ENCODE peak calls at places on chromosomes 7 and 10, in four cellular contexts. Z is H1, Q is IMR-90, K is H9. S is an unnamed sample.

GRCh38 chr7:107982918-107983389 is 20.0 kb downstream of the LAMB1 start:
- DNase-seq in Z (no peak), Q (peak), K (no peak), S (no peak)

GRCh38 chr7:141208539-141208938 is 134.7 kb downstream of the TMEM178B start:
- DNase-seq in Z (no peak), Q (no peak), K (peak), S (peak)

GRCh38 chr7:151768805-151769188 is 108.1 kb downstream of the PRKAG2 start:
- DNase-seq in Z (no peak), Q (no peak), K (no peak), S (no peak)

GRCh38 chr7:26202019-26202985 is 757 bp downstream of the CBX3 start:
- DNase-seq in Z (no peak), Q (no peak), K (no peak), S (no peak)

GRCh38 chr7:15178065-15178464 is 275.5 kb upstream of the DGKB start:
- DNase-seq in Z (no peak), Q (peak), K (no peak), S (no peak)

GRCh38 chr7:14403587-14403986 is 414.1 kb upstream of the ETV1 start:
- DNase-seq in Z (no peak), Q (no peak), K (no peak), S (no peak)

GRCh38 chr7:137086896-137087295 is 218.4 kb downstream of the CHRM2 start:
- DNase-seq in Z (no peak), Q (no peak), K (no peak), S (peak)

GRCh38 chr10:113226404-113226803 is 276.4 kb downstream of the TCF7L2 start:
- DNase-seq in Z (peak), Q (no peak), K (no peak), S (no peak)

GRCh38 chr7:105594034-105594433 is 12.7 kb upstream of the EFCAB10 start:
- DNase-seq in Z (peak), Q (no peak), K (no peak), S (no peak)

GRCh38 chr10:121753726-121754476 is 155.7 kb upstream of the FGFR2 start:
- DNase-seq in Z (no peak), Q (peak), K (no peak), S (no peak)

GRCh38 chr7:96067321-96067720 is 254.6 kb downstream of the SLC25A13 start:
- DNase-seq in Z (no peak), Q (no peak), K (no peak), S (peak)

GRCh38 chr7:141729020-141729419 is 9.1 kb upstream of the SSBP1 start:
- DNase-seq in Z (no peak), Q (no peak), K (no peak), S (no peak)

GRCh38 chr10:91528080-91528479 is 104.8 kb downstream of the PPP1R3C start:
- DNase-seq in Z (no peak), Q (no peak), K (no peak), S (no peak)

GRCh38 chr7:143975617-143976016 is 21.0 kb downstream of the OR2F1 start:
- DNase-seq in Z (no peak), Q (peak), K (peak), S (peak)

GRCh38 chr7:74401137-74401859 is 52.4 kb upstream of the GTF2IRD1 start:
- DNase-seq in Z (peak), Q (peak), K (peak), S (peak)

GRCh38 chr7:142583424-142583823 is 165.8 kb upstream of the PRSS1 start:
- DNase-seq in Z (no peak), Q (peak), K (no peak), S (peak)

GRCh38 chr7:88344956-88345832 is 38.5 kb upstream of the STEAP4 start:
- DNase-seq in Z (peak), Q (no peak), K (peak), S (peak)

GRCh38 chr10:692682-693351 is 3.3 kb upstream of the DIP2C start:
- DNase-seq in Z (no peak), Q (no peak), K (no peak), S (peak)

GRCh38 chr7:93314449-93314848 is 82.3 kb downstream of the VPS50 start:
- DNase-seq in Z (no peak), Q (no peak), K (no peak), S (no peak)

GRCh38 chr10:125925244-125925834 is 29.0 kb downstream of the FANK1 start:
- DNase-seq in Z (no peak), Q (no peak), K (no peak), S (no peak)

GRCh38 chr10:113697595-113697994 is 17.9 kb downstream of the CASP7 start:
- DNase-seq in Z (no peak), Q (no peak), K (no peak), S (no peak)

GRCh38 chr7:2063562-2064360 is 169.0 kb downstream of the MAD1L1 start:
- DNase-seq in Z (no peak), Q (peak), K (no peak), S (no peak)

DNA sequence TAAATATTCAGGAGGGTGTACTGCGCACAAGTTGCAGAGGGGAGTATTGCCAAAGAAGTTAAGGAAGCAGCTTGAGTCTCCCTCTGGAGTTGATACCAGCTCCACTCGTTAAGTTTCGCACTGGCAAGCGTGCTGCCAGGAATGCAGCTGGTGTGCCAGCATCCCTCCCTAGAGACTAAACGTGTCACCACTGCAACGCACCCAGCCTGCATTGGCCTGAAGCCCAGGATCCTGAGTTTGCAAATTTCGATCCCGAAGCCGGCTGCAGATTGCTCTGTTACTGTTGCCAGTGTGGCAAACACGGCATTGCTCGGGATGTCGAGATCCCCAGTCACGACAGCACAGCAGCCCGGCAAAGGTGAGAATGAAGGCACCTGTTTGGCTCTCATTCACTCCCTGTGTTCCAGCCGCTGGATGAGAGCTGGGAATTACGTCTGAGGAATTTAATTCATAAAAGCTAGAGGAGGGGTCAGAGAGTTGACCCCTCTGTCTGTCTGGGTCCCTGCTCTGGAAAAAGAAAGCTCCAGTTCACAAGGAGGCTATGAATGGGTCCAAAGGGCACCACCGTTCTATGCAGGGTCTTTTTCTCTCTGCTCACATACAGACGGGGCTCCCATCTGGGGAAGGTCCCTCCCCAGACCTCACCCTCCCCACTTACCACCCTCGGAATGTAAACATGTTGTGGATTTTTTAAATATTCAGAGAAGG is 61.0 kb downstream of the NRP1 start:
- DNase-seq in Z (peak), Q (peak), K (peak), S (no peak)
- H2AK5ac ChIP-seq in Z (no peak), Q (peak), K (no peak), S (no peak)

GRCh38 chr7:36198854-36199266 is 45.8 kb downstream of the EEPD1 start:
- DNase-seq in Z (no peak), Q (peak), K (no peak), S (no peak)
- H4K8ac ChIP-seq in Z (no peak), Q (peak), K (no peak), S (no peak)

GRCh38 chr7:99424932-99425730 is 13.5 kb downstream of the PTCD1 start:
- DNase-seq in Z (no peak), Q (no peak), K (no peak), S (no peak)

GRCh38 chr7:99428972-99429566 is 9.5 kb downstream of the PTCD1 start:
- DNase-seq in Z (no peak), Q (no peak), K (no peak), S (no peak)

GRCh38 chr7:99433158-99433557 is 5.4 kb downstream of the PTCD1 start:
- DNase-seq in Z (no peak), Q (no peak), K (no peak), S (no peak)

DNA sequence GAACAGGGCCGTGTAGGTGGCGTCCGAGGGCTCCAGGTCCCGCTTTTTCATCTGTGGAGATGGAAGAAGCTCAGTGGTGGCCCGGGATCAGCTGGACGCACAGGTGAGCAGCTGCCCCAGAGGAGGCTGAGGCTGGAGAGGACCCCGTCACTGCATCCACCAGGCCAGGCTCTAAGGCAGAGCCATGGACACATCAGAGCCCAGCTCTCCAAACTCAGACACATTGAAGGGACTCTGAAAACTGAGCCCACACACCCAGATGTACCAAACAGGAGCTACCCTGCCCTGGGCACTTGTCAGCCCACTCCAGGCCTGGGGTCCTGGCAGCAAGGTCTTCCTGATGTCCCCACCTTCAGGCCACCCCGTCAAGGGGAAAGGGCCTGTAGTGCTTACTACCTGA is 8.8 kb downstream of the PTCD1 start:
- DNase-seq in Z (no peak), Q (no peak), K (no peak), S (no peak)
- H3K56ac ChIP-seq in Z (no peak), Q (no peak), K (no peak), S (no peak)

GRCh38 chr7:117047496-117047895 is 94.2 kb downstream of the ST7 start:
- DNase-seq in Z (no peak), Q (peak), K (no peak), S (no peak)
- H2AK5ac ChIP-seq in Z (no peak), Q (no peak), K (no peak), S (no peak)

DNA sequence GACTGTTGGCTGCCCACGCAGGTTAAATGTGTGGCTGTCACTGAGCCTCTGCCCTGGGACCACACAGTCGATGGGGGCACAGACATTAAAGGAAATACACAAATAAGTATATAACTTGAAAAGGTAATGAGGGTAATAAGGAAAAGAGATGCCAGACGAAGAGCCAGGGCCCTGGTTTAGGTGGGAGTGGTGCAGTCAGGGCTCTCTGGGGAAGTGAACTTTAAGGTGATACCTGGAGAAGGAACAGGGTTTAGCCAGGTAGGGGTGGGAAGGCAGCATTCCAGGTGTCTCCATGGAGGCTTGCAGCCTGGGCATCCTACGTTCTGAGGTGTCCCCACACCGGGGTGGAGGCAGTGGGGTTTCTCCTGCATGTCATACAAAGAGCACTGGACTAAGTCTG is 50.4 kb downstream of the UNC5B start:
- DNase-seq in Z (no peak), Q (no peak), K (no peak), S (no peak)
- H4K8ac ChIP-seq in Z (no peak), Q (no peak), K (no peak), S (no peak)

GRCh38 chr7:110257673-110258072 is 833.3 kb upstream of the LRRN3 start:
- DNase-seq in Z (no peak), Q (no peak), K (no peak), S (no peak)
- H3K56ac ChIP-seq in Z (no peak), Q (no peak), K (no peak), S (no peak)

GRCh38 chr7:139232893-139233292 is 1.9 kb downstream of the UBN2 start:
- DNase-seq in Z (no peak), Q (peak), K (no peak), S (no peak)

GRCh38 chr7:139230774-139231512 is at the start of gene UBN2:
- DNase-seq in Z (peak), Q (peak), K (peak), S (peak)

GRCh38 chr7:139232377-139232717 is 1.3 kb downstream of the UBN2 start:
- DNase-seq in Z (no peak), Q (peak), K (no peak), S (no peak)

GRCh38 chr7:139230484-139230773 is 608 bp upstream of the UBN2 start:
- DNase-seq in Z (no peak), Q (no peak), K (no peak), S (no peak)

DNA sequence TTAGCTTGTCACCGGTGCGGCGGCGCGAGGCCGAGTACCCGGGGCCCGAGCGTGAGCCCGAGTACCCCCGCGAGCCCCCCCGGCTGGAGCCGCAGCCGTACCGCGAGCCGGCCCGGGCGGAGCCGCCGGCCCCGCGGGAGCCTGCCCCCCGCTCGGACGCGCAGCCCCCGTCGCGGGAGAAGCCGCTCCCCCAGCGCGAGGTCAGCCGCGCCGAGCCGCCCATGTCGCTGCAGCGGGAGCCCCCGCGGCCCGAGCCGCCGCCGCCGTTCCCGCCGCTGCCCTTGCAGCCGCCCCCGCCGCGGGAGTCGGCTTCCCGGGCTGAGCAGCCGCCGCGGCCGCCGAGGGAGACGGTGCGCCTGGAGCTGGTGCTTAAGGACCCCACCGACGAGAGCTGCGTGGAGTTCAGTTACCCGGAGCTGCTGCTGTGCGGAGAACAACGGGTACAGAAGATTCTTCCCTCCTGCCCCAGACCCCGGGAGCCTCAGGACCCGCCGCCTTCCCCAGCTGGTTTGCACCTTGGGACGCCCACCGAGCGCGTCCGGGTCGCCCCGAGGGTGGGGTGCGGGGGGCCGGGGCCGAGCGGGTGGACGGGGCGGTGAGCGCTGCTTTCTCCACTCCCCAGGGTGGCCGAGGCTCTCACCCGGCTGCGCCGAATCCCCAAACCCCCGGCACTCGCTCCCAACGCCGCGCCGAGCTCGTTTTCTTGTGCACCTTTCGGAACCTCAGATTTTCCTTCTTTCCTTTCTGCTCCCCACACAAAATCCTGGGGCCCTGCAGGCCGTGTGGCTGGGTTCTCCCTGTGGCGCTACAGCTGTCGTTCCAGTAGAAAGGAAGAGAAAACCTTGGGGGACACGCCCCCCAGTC is 708 bp downstream of the UBN2 start:
- DNase-seq in Z (peak), Q (peak), K (peak), S (peak)
- H2AK5ac ChIP-seq in Z (no peak), Q (no peak), K (no peak), S (no peak)

DNA sequence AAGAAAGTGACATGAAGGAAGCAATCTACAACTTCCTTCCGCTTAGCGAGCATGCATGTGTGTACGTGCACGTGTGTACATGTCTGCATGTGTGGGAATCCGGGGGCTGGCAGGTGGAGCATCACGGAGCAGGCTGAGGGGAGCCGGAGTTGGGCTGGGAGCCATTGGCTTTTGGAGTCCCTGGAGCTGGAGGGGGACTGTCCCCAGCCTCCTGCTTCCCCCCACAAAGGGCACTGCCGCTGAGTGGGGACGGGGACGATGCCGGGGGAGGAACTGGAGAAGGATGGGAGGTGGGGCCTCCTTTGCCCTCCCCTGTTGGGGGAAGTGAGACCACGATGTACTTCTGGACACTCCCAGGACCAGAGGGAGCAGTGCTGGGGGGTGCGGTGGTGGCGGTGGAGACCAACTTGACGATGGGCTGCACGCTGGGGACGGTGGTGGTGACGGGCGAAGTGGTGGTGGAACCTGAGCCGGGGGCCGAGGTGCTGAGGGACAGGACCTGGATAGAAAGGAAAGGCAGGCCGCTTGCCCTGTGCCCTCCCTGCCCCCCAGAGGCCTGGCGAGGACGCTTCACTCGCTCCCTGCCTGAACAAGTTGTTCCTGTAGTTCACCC is 5.8 kb downstream of the AP4M1 start:
- DNase-seq in Z (no peak), Q (no peak), K (no peak), S (no peak)
- H4K8ac ChIP-seq in Z (no peak), Q (no peak), K (no peak), S (no peak)